ENCODE peak calls at places on chromosomes 6 and 20, in six cellular contexts. X, K, S, U, H and G are unnamed samples.

GRCh38 chr6:139698526-139699182 is 324.2 kb upstream of the CITED2 start:
- DNase-seq in X (no peak), U (no peak), H (no peak), K (no peak), S (peak; percentile 16), G (peak; percentile 45)

GRCh38 chr6:21914121-21914973 is 320.8 kb downstream of the SOX4 start:
- DNase-seq in X (no peak), K (peak; percentile 54), H (no peak), S (peak; percentile 51), U (no peak), G (no peak)

GRCh38 chr20:8581451-8582183 is 449.6 kb downstream of the PLCB1 start:
- DNase-seq in H (no peak), S (no peak), K (no peak), X (no peak), U (no peak), G (no peak)

GRCh38 chr20:63032861-63033634 is 26.3 kb upstream of the BHLHE23 start:
- DNase-seq in H (no peak), X (peak; percentile 24), K (no peak), U (peak; percentile 65), S (no peak), G (no peak)

GRCh38 chr6:56649053-56649769 is 6.5 kb upstream of the DST start:
- DNase-seq in K (no peak), H (peak; percentile 44), U (no peak), X (no peak), S (peak; percentile 27), G (peak; percentile 58)

GRCh38 chr6:161038229-161039003 is 46.8 kb downstream of the MAP3K4 start:
- DNase-seq in K (peak; percentile 100), X (no peak), S (no peak), H (peak; percentile 93), U (no peak), G (peak; percentile 97)

GRCh38 chr20:58133020-58133419 is 95.4 kb downstream of the ANKRD60 start:
- DNase-seq in U (peak; percentile 4), X (no peak), K (no peak), S (no peak), H (peak; percentile 66), G (peak; percentile 36)

GRCh38 chr6:160156842-160157241 is 35.2 kb downstream of the SLC22A1 start:
- DNase-seq in K (peak; percentile 28), H (no peak), U (no peak), X (no peak), S (no peak), G (peak; percentile 27)

GRCh38 chr6:37822851-37823682 is 3.5 kb downstream of the ZFAND3 start:
- DNase-seq in X (peak; percentile 68), H (peak; percentile 61), U (no peak), S (peak; percentile 68), K (peak; percentile 36), G (peak; percentile 59)

GRCh38 chr6:30399390-30400058 is 54.6 kb downstream of the RPP21 start:
- DNase-seq in U (no peak), H (peak; percentile 81), X (no peak), S (no peak), K (peak; percentile 2), G (peak; percentile 61)

GRCh38 chr20:57476073-57476526 is 48.8 kb downstream of the CTCFL start:
- DNase-seq in X (no peak), U (no peak), S (no peak), K (no peak), H (no peak), G (no peak)

GRCh38 chr6:159249150-159249549 is 80.0 kb downstream of the FNDC1 start:
- DNase-seq in S (no peak), H (no peak), U (no peak), X (no peak), K (peak; percentile 55), G (peak; percentile 81)

GRCh38 chr20:60999256-60999655 is 252.8 kb upstream of the CDH4 start:
- DNase-seq in U (no peak), K (no peak), X (no peak), S (no peak), H (no peak), G (peak; percentile 50)

GRCh38 chr20:20611165-20611564 is 101.3 kb downstream of the RALGAPA2 start:
- DNase-seq in K (no peak), S (no peak), U (no peak), X (no peak), H (no peak), G (no peak)

GRCh38 chr6:121510568-121511177 is 75.2 kb downstream of the GJA1 start:
- DNase-seq in X (no peak), U (no peak), S (no peak), H (peak; percentile 55), K (peak; percentile 66), G (no peak)

GRCh38 chr6:109705258-109705657 is 14.2 kb downstream of the FIG4 start:
- DNase-seq in K (peak; percentile 64), S (peak; percentile 93), X (peak; percentile 92), U (peak; percentile 79), H (peak; percentile 89), G (peak; percentile 91)

GRCh38 chr6:97501875-97502274 is 218.9 kb upstream of the MMS22L start:
- DNase-seq in X (no peak), U (no peak), S (no peak), H (no peak), K (no peak), G (peak; percentile 2)

GRCh38 chr6:42694586-42694985 is 27.8 kb downstream of the PRPH2 start:
- DNase-seq in K (no peak), H (no peak), S (no peak), U (no peak), X (no peak), G (peak; percentile 84)

GRCh38 chr6:11772109-11772830 is 6.3 kb downstream of the ADTRP start:
- DNase-seq in K (peak; percentile 99), X (peak; percentile 86), U (no peak), S (peak; percentile 69), H (peak; percentile 95), G (peak; percentile 98)

GRCh38 chr6:112007805-112008204 is 46.1 kb upstream of the CCN6 start:
- DNase-seq in H (no peak), U (no peak), S (no peak), X (no peak), K (peak; percentile 49), G (peak; percentile 63)
- H3K79me2 ChIP-seq in H (no peaks in the 10 kb centered on the region), U (no peaks in the 10 kb centered on the region), S (no peaks in the 10 kb centered on the region), X (no peaks in the 10 kb centered on the region), K (no peaks in the 10 kb centered on the region), G (no peaks in the 10 kb centered on the region)

DNA sequence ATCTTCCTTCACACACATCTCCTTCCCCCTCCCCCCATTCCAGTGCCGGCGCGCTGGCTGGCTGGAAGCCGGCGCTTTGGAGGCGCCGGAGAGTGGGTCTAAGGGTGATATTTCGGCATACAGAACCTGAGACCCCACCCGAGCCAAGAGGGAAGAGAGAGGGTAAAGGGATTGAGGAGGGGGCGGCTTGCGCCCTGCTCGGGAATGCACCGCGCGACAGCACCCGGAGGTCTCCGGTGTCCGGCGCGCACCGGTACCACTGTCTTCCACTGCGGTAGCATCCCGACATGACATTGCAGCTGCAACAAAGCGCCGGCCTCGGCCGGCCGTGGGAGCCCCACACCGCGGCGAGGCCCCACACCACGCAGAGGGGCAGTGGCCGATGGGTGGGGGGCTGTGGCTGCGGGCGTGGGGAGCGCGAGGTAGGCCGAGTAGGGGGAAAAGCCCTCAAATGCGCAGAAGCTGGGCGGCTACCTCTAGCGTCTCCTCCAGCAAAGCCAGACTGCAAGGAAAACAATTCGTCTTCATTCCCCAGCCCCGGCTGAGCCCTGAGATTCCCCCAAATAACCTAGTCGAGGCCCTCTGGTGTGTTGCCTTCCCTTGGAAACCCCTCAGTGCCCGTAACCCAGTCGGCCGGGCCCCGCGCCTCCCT is 905 bp downstream of the TNFRSF21 start:
- DNase-seq in U (peak; percentile 46), X (peak; percentile 45), S (peak; percentile 44), K (peak; percentile 37), H (peak; percentile 23), G (peak; percentile 53)
- H3K79me2 ChIP-seq in U (peaks cover 34% of the 10 kb centered on the region), X (peaks cover 53% of the 10 kb centered on the region), S (peaks cover 57% of the 10 kb centered on the region), K (peaks cover 52% of the 10 kb centered on the region), H (peaks cover 60% of the 10 kb centered on the region), G (no peaks in the 10 kb centered on the region)

GRCh38 chr6:145809785-145810184 is 4.8 kb downstream of the FBXO30 start:
- DNase-seq in U (no peak), S (no peak), H (no peak), X (no peak), K (peak; percentile 47), G (peak; percentile 74)

GRCh38 chr6:145808239-145808638 is 6.4 kb downstream of the FBXO30 start:
- DNase-seq in X (no peak), S (no peak), U (no peak), K (no peak), H (no peak), G (peak; percentile 19)

GRCh38 chr6:145813285-145814034 is 1.1 kb downstream of the FBXO30 start:
- DNase-seq in X (peak; percentile 37), U (no peak), H (peak; percentile 72), K (peak; percentile 61), S (peak; percentile 11), G (peak; percentile 86)

GRCh38 chr6:145811741-145812140 is 2.9 kb downstream of the FBXO30 start:
- DNase-seq in X (no peak), H (no peak), K (no peak), U (no peak), S (no peak), G (no peak)

DNA sequence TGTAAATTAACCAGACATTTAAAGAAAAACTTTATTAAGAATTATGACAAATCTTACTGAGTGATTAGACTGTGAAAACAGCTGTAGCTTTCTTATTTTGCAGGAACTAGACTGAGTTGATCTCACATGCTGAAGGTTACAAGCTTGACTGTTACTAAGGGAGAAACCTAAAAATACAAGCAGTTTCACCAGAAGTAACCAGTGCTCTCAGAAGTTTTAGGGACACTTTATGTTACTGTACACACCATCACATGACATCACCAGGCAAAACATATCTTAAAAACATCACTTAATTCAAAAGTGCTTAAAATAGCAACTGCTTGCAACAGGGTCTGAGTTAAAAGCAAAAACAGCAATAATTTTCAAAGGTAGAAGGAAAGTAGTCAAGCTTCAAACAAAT is 5.4 kb downstream of the FBXO30 start:
- DNase-seq in K (no peak), U (no peak), H (no peak), X (no peak), S (no peak), G (peak; percentile 6)
- H3K79me2 ChIP-seq in K (peaks cover 100% of the 10 kb centered on the region), U (peaks cover 37% of the 10 kb centered on the region), H (peaks cover 89% of the 10 kb centered on the region), X (peaks cover 53% of the 10 kb centered on the region), S (peaks cover 96% of the 10 kb centered on the region), G (peaks cover 100% of the 10 kb centered on the region)

DNA sequence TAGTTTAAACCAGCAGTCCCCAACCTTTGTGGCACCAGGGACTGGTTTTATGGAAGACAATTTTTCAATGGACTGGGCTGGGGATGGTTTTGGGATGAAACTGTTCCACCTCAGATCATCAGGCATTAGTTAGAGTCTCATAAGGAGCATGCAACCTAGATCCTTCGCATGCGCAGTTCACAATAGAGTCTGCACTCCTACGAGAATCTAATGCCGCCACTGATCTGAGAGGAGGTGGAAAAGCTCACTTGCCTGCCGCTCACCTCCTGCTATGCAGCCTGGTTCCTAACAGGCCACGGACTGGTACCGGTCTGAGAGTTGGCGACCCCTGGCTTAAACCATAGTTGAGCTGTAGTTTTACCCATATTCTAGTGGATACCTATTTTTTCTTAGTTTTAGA is 154.6 kb downstream of the SLC35F1 start:
- DNase-seq in K (no peak), H (no peak), X (no peak), U (no peak), S (no peak), G (no peak)
- H3K79me2 ChIP-seq in K (no peaks in the 10 kb centered on the region), H (no peaks in the 10 kb centered on the region), X (no peaks in the 10 kb centered on the region), U (no peaks in the 10 kb centered on the region), S (no peaks in the 10 kb centered on the region), G (no peaks in the 10 kb centered on the region)

GRCh38 chr20:47346172-47346571 is 10.3 kb downstream of the ZMYND8 start:
- DNase-seq in U (no peak), K (no peak), S (no peak), H (no peak), X (no peak), G (no peak)
- H3K79me2 ChIP-seq in U (peaks cover 72% of the 10 kb centered on the region), K (peaks cover 74% of the 10 kb centered on the region), S (peaks cover 98% of the 10 kb centered on the region), H (peaks cover 51% of the 10 kb centered on the region), X (peaks cover 57% of the 10 kb centered on the region), G (peaks cover 92% of the 10 kb centered on the region)